ENCODE peak calls at places on chromosomes 16 and 17, in six cellular contexts. O is DND-41, J is GM23248, G is neural progenitor cell, M is K562, Z is PC-3. C is an unnamed sample.

GRCh38 chr17:1565860-1566259 is 3.3 kb upstream of the PITPNA start:
- DNase-seq in G (no peak), J (no peak), M (no peak), Z (no peak), O (no peak), C (no peak)

GRCh38 chr17:18070861-18071340 is 16.8 kb upstream of the DRG2 start:
- DNase-seq in M (peak; percentile 41), Z (no peak), O (no peak), J (peak; percentile 68), G (peak; percentile 49), C (no peak)

GRCh38 chr17:57045868-57046671 is 39.0 kb upstream of the AKAP1 start:
- DNase-seq in O (no peak), Z (no peak), G (no peak), J (peak; percentile 23), M (no peak), C (no peak)

GRCh38 chr16:49602201-49603041 is 228.8 kb downstream of the C16orf78 start:
- DNase-seq in G (no peak), J (no peak), O (no peak), M (no peak), Z (no peak), C (no peak)

GRCh38 chr16:57253410-57253927 is 8.4 kb downstream of the ARL2BP start:
- DNase-seq in O (no peak), M (no peak), Z (peak; percentile 31), G (no peak), J (peak; percentile 52), C (no peak)

GRCh38 chr17:65774787-65775186 is 213.3 kb upstream of the AXIN2 start:
- DNase-seq in Z (no peak), J (no peak), M (no peak), G (no peak), O (no peak), C (no peak)

GRCh38 chr17:17073627-17074521 is 31.6 kb downstream of the MPRIP start:
- DNase-seq in M (no peak), Z (no peak), J (peak; percentile 75), O (no peak), G (no peak), C (no peak)

GRCh38 chr17:27323538-27324212 is 29.8 kb downstream of the WSB1 start:
- DNase-seq in G (no peak), J (peak; percentile 72), M (peak; percentile 46), Z (peak; percentile 66), O (no peak), C (no peak)

GRCh38 chr17:39671651-39672521 is 3.6 kb downstream of the PNMT start:
- DNase-seq in G (peak; percentile 79), Z (peak; percentile 25), O (peak; percentile 17), J (peak; percentile 57), M (peak; percentile 62), C (no peak)

GRCh38 chr16:84511821-84512220 is 7.4 kb upstream of the MEAK7 start:
- DNase-seq in O (no peak), J (no peak), M (no peak), Z (no peak), G (no peak), C (no peak)

GRCh38 chr17:9098242-9098641 is 76.9 kb downstream of the NTN1 start:
- DNase-seq in M (no peak), Z (no peak), J (no peak), O (no peak), G (no peak), C (no peak)

GRCh38 chr16:50276801-50277560 is 10.6 kb downstream of the ADCY7 start:
- DNase-seq in J (no peak), M (no peak), Z (peak; percentile 77), G (no peak), O (no peak), C (no peak)

GRCh38 chr17:35548213-35548810 is 10.8 kb upstream of the SLFN12L start:
- DNase-seq in Z (no peak), M (no peak), O (no peak), J (no peak), G (no peak), C (no peak)

GRCh38 chr16:4460936-4461249 is 13.5 kb downstream of the NMRAL1 start:
- DNase-seq in Z (no peak), O (no peak), J (no peak), G (no peak), M (no peak), C (no peak)

GRCh38 chr17:10657123-10657522 is at the start of gene MYH3:
- DNase-seq in M (no peak), G (no peak), O (no peak), Z (no peak), J (no peak), C (no peak)

GRCh38 chr16:85079785-85080602 is 32.3 kb downstream of the CIBAR2 start:
- DNase-seq in J (no peak), M (no peak), O (no peak), Z (no peak), G (no peak), C (no peak)

GRCh38 chr16:50634947-50635346 is 46.2 kb downstream of the SNX20 start:
- DNase-seq in Z (no peak), G (no peak), J (no peak), O (no peak), M (no peak), C (no peak)

GRCh38 chr17:73138541-73139138 is 26.2 kb upstream of the SSTR2 start:
- DNase-seq in J (peak; percentile 18), M (no peak), O (no peak), G (peak; percentile 43), Z (no peak), C (no peak)

GRCh38 chr17:78532311-78532710 is 44.9 kb downstream of the DNAH17 start:
- DNase-seq in M (no peak), O (no peak), Z (peak; percentile 39), J (no peak), G (no peak), C (no peak)

GRCh38 chr17:27466748-27467375 is 10.6 kb downstream of the KSR1 start:
- DNase-seq in G (no peak), Z (no peak), O (no peak), M (no peak), J (no peak), C (no peak)

GRCh38 chr16:81863630-81864352 is 84.7 kb downstream of the PLCG2 start:
- DNase-seq in J (no peak), O (no peak), M (no peak), Z (no peak), G (peak; percentile 33), C (no peak)

GRCh38 chr17:82732118-82732743 is 3.2 kb upstream of the FN3K start:
- DNase-seq in G (no peak), Z (no peak), M (no peak), O (no peak), J (no peak), C (no peak)

DNA sequence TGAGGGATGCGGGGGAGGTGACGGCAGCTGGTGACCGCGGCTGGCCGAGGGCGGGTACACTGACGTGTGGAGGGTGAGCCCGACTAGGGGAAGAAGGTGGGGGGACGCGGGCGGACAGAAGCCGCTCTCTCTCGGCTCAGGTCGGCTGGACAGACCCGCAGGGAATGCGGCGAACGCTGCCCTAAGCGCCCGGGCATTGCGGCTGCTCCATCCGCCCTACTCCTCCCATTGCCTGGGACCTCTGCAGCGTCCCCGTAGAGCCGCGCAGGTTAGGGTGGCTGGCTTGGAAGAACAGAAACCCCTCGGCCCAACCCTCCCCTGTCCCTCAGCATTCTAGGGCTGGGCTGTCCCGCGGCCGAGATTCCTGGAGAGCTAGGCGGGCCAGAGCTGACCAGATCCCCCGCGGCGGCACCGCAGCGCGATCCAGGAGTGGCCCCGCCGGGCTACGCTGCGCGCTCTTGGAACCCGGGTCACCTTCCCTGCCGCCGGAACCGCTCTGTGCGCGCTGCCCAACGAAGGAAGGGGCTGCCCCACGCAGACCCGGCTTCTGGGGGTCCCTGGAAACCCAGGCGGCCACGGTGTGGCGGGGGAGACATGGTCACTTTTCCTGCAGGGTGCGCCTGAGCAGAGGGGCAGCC is 3.0 kb downstream of the DLX4 start:
- DNase-seq in M (peak; percentile 76), O (no peak), G (peak; percentile 60), Z (no peak), J (peak; percentile 59), C (no peak)
- TF ChIP-seq EZH2 in M (no peak), O (no peak), G (peak; percentile 97), Z (peak; percentile 60), J (peak; percentile 83), C (peak; percentile 85)

DNA sequence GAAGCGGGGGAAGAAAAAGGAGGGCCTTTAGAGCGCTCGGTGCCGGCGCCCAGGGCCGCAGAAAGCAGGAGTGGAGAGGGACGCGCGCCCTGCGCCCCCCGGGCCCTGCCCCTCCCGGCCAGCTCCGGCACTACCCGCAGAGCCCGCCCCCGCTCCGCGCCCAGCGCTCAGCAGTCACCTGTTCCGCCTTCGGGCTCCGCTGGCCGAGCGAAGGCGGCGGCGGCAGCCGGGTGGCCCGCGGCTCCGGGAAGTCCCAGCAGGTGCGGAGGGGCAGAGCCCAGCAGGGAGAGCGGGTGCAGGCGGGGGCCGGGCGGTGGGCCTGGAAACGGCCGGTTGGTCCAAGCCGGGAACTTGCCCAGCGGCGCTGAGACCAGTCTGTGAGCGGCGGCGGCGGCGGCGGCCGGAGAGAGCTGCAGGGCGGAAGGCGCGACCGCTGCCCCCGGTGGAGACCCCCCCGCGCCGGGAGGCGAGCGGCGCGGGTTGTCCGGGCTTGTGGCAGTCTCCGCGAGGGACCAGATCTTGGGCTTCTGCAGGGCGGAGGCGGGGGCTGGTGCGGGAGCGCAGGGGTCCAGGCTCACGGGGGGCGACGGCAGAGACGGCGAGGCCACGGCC is 2.2 kb downstream of the IRX3 start:
- DNase-seq in M (no peak), J (peak; percentile 47), Z (no peak), G (peak; percentile 72), O (peak; percentile 65), C (no peak)
- TF ChIP-seq EZH2 in M (no peak), J (no peak), Z (peak; percentile 46), G (no peak), O (no peak), C (no peak)

GRCh38 chr16:66007717-66008116 is 358.8 kb upstream of the CDH5 start:
- DNase-seq in G (peak; percentile 8), J (peak; percentile 83), O (no peak), M (no peak), Z (peak; percentile 71), C (no peak)

GRCh38 chr16:66003196-66003595 is 363.3 kb upstream of the CDH5 start:
- DNase-seq in O (no peak), Z (peak; percentile 65), J (peak; percentile 64), M (no peak), G (no peak), C (no peak)

GRCh38 chr16:66006485-66006884 is 360.0 kb upstream of the CDH5 start:
- DNase-seq in J (no peak), O (no peak), Z (no peak), G (no peak), M (no peak), C (no peak)

GRCh38 chr16:66004706-66005105 is 361.8 kb upstream of the CDH5 start:
- DNase-seq in M (no peak), J (peak; percentile 41), G (no peak), Z (no peak), O (no peak), C (no peak)

DNA sequence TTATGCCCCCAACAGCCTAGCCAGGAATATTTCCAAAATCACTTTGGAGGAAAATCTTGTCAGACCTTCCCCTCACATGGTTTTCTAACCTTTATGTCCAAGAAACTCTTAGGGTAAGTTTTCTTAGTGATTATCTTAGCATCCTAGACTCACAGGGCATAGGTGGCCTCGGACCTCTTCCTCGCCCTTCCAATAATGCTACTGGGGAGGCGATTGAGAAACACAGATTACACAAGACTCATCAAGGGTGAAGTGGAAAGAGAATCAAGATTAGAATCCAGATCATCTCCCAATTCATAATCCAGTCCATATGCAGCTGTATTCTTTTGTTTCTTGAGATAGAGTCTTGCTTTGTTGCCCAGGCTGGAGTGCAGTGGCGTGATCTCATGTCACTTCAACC is 358.4 kb upstream of the CDH5 start:
- DNase-seq in G (no peak), Z (no peak), M (no peak), J (peak; percentile 9), O (no peak), C (no peak)
- TF ChIP-seq EZH2 in G (no peak), Z (no peak), M (no peak), J (no peak), O (no peak), C (no peak)

GRCh38 chr16:30030841-30031413 is at the start of gene TLCD3B:
- DNase-seq in J (peak; percentile 34), O (no peak), Z (no peak), M (peak; percentile 18), G (peak; percentile 85), C (no peak)
- TF ChIP-seq EZH2 in J (no peak), O (no peak), Z (no peak), M (no peak), G (no peak), C (no peak)

C was measured in keratinocyte.